ENCODE peak calls at places on chromosomes 2 and 18, in seven cellular contexts. A is HEK293T; E is central memory CD4-positive, alpha-beta T cell; K is H9; R is activated CD8-positive, alpha-beta memory T cell treated with anti-CD3 and anti-CD28 coated beads, Interleukin-2, amount 50 U/mL, for 48 hours; J is brain microvascular endothelial cell; G is aorta. D is an unnamed sample.

GRCh38 chr2:21599417-21599816 is 475.6 kb downstream of the TDRD15 start:
- DNase-seq in G (no peak), E (no peak), K (no peak), J (no peak), R (no peak), A (no peak), D (no peak)

GRCh38 chr18:61608306-61608705 is 275.1 kb downstream of the CDH20 start:
- DNase-seq in A (no peak), E (no peak), K (no peak), G (no peak), R (no peak), J (no peak), D (no peak)

GRCh38 chr18:53567935-53568574 is 656.4 kb downstream of the MBD2 start:
- DNase-seq in G (no peak), E (no peak), J (peak), K (no peak), R (no peak), A (peak), D (no peak)

GRCh38 chr2:10390369-10390801 is 57.7 kb downstream of the ODC1 start:
- DNase-seq in R (no peak), K (no peak), J (no peak), G (no peak), A (no peak), E (no peak), D (no peak)

GRCh38 chr2:60657673-60658072 is 98.4 kb upstream of the PAPOLG start:
- DNase-seq in K (no peak), E (no peak), R (no peak), A (no peak), J (no peak), G (no peak), D (no peak)

GRCh38 chr2:120859814-120860578 is 124.3 kb downstream of the GLI2 start:
- DNase-seq in K (no peak), A (no peak), G (peak), E (no peak), R (no peak), J (no peak), D (peak)

GRCh38 chr18:31671951-31672350 is 12.4 kb downstream of the B4GALT6 start:
- DNase-seq in J (no peak), G (no peak), K (no peak), E (no peak), A (no peak), R (no peak), D (no peak)

GRCh38 chr2:152326710-152327109 is 8.3 kb upstream of the FMNL2 start:
- DNase-seq in G (no peak), K (no peak), R (no peak), E (no peak), J (no peak), A (no peak), D (no peak)

GRCh38 chr18:77271720-77272481 is 22.3 kb downstream of the GALR1 start:
- DNase-seq in R (no peak), G (no peak), K (no peak), A (no peak), E (no peak), J (peak), D (no peak)

GRCh38 chr2:65232636-65233035 is 5.0 kb downstream of the ACTR2 start:
- DNase-seq in E (no peak), K (no peak), J (no peak), A (no peak), G (no peak), R (no peak), D (no peak)

GRCh38 chr2:190697421-190697820 is 48.5 kb downstream of the NAB1 start:
- DNase-seq in J (no peak), G (no peak), A (no peak), E (no peak), R (no peak), K (no peak), D (no peak)

GRCh38 chr2:80242355-80242910 is 62.1 kb downstream of the LRRTM1 start:
- DNase-seq in R (no peak), E (no peak), J (no peak), A (no peak), G (no peak), K (no peak), D (no peak)

GRCh38 chr2:161273038-161273760 is 35.0 kb upstream of the PSMD14 start:
- DNase-seq in A (peak), J (peak), G (no peak), K (no peak), R (no peak), E (peak), D (no peak)

GRCh38 chr2:88055049-88055435 is 541 bp downstream of the KRCC1 start:
- DNase-seq in E (no peak), G (no peak), R (no peak), A (peak), J (peak), K (no peak), D (no peak)

GRCh38 chr2:222043897-222044296 is 254.9 kb downstream of the PAX3 start:
- DNase-seq in E (no peak), A (no peak), J (no peak), R (no peak), K (no peak), G (no peak), D (no peak)

GRCh38 chr2:148816176-148816575 is 58.9 kb upstream of the KIF5C start:
- DNase-seq in J (no peak), K (no peak), R (no peak), G (no peak), E (no peak), A (no peak), D (no peak)

GRCh38 chr2:38636069-38636468 is 29.8 kb upstream of the GALM start:
- DNase-seq in A (no peak), K (no peak), R (no peak), J (no peak), E (no peak), G (no peak), D (no peak)

GRCh38 chr2:223230352-223230751 is 178.4 kb downstream of the KCNE4 start:
- DNase-seq in A (no peak), E (no peak), J (no peak), R (no peak), G (no peak), K (no peak), D (no peak)

GRCh38 chr2:45007356-45007755 is 1.9 kb downstream of the SIX2 start:
- DNase-seq in E (no peak), K (no peak), G (no peak), J (no peak), R (no peak), A (no peak), D (no peak)

GRCh38 chr2:238948765-238949641 is 101.1 kb downstream of the TWIST2 start:
- DNase-seq in E (no peak), G (peak), R (peak), A (no peak), K (peak), J (peak), D (no peak)

GRCh38 chr18:28588884-28589549 is 412.1 kb upstream of the CDH2 start:
- DNase-seq in E (no peak), K (no peak), J (no peak), G (no peak), A (no peak), R (no peak), D (no peak)

GRCh38 chr2:127465258-127465657 is 47.0 kb downstream of the PROC start:
- DNase-seq in G (no peak), J (no peak), A (no peak), R (no peak), E (no peak), K (no peak), D (no peak)

GRCh38 chr2:240432820-240433801 is 2.4 kb upstream of the GPC1 start:
- DNase-seq in E (no peak), R (peak), J (no peak), K (peak), G (peak), A (no peak), D (peak)

GRCh38 chr2:5391361-5391760 is 300.8 kb upstream of the SOX11 start:
- DNase-seq in E (no peak), J (no peak), K (no peak), A (no peak), R (no peak), G (no peak), D (no peak)

GRCh38 chr2:220300806-220301205 is 673.4 kb downstream of the SLC4A3 start:
- DNase-seq in R (no peak), E (no peak), A (no peak), G (no peak), J (no peak), K (no peak), D (no peak)

D was measured in RWPE2.